ENCODE peak calls at places on chromosomes 2 and 18, in four cellular contexts. One of them, this sample, is unnamed.

GRCh38 chr18:5295231-5295920 is at the start of gene ZBTB14:
- DNase-seq in MM.1S: peak; percentile 56
- DNase-seq in ACHN: peak; percentile 69
- DNase-seq in adipocyte: peak; percentile 88
- DNase-seq in this sample: peak; percentile 71

GRCh38 chr2:102120261-102121259 is 22.0 kb upstream of the IL1R1 start:
- DNase-seq in MM.1S: no peak
- DNase-seq in ACHN: no peak
- DNase-seq in adipocyte: no peak
- DNase-seq in this sample: no peak

GRCh38 chr2:26952374-26952773 is 18.1 kb upstream of the MAPRE3 start:
- DNase-seq in MM.1S: no peak
- DNase-seq in ACHN: no peak
- DNase-seq in adipocyte: no peak
- DNase-seq in this sample: no peak

GRCh38 chr2:112811841-112812306 is 24.7 kb downstream of the IL1B start:
- DNase-seq in MM.1S: no peak
- DNase-seq in ACHN: no peak
- DNase-seq in adipocyte: peak; percentile 47
- DNase-seq in this sample: no peak

GRCh38 chr2:28161466-28161865 is 231.2 kb upstream of the FOSL2 start:
- DNase-seq in MM.1S: no peak
- DNase-seq in ACHN: no peak
- DNase-seq in adipocyte: peak; percentile 69
- DNase-seq in this sample: no peak

GRCh38 chr2:196535080-196535479 is 104.4 kb upstream of the CCDC150 start:
- DNase-seq in MM.1S: no peak
- DNase-seq in ACHN: no peak
- DNase-seq in adipocyte: no peak
- DNase-seq in this sample: no peak

GRCh38 chr18:21081425-21081824 is 30.2 kb downstream of the ROCK1 start:
- DNase-seq in MM.1S: no peak
- DNase-seq in ACHN: no peak
- DNase-seq in adipocyte: no peak
- DNase-seq in this sample: no peak

GRCh38 chr2:138137949-138138348 is 173.7 kb downstream of the HNMT start:
- DNase-seq in MM.1S: no peak
- DNase-seq in ACHN: no peak
- DNase-seq in adipocyte: no peak
- DNase-seq in this sample: no peak

GRCh38 chr2:212505583-212505982 is 33.0 kb downstream of the ERBB4 start:
- DNase-seq in MM.1S: no peak
- DNase-seq in ACHN: no peak
- DNase-seq in adipocyte: no peak
- DNase-seq in this sample: no peak

GRCh38 chr2:72040629-72041403 is 106.8 kb downstream of the CYP26B1 start:
- DNase-seq in MM.1S: no peak
- DNase-seq in ACHN: no peak
- DNase-seq in adipocyte: no peak
- DNase-seq in this sample: no peak

GRCh38 chr2:29166237-29166630 is 51.0 kb downstream of the CLIP4 start:
- DNase-seq in MM.1S: no peak
- DNase-seq in ACHN: no peak
- DNase-seq in adipocyte: peak; percentile 61
- DNase-seq in this sample: no peak

GRCh38 chr18:59379772-59380530 is 20.9 kb upstream of the LMAN1 start:
- DNase-seq in MM.1S: no peak
- DNase-seq in ACHN: no peak
- DNase-seq in adipocyte: peak; percentile 72
- DNase-seq in this sample: no peak

GRCh38 chr2:212892193-212892592 is 259.2 kb downstream of the IKZF2 start:
- DNase-seq in MM.1S: no peak
- DNase-seq in ACHN: peak; percentile 51
- DNase-seq in adipocyte: peak; percentile 71
- DNase-seq in this sample: no peak

GRCh38 chr2:71223767-71224333 is 3.1 kb downstream of the PAIP2B start:
- DNase-seq in MM.1S: peak; percentile 78
- DNase-seq in ACHN: peak; percentile 72
- DNase-seq in adipocyte: peak; percentile 52
- DNase-seq in this sample: peak; percentile 49

GRCh38 chr2:178227187-178227586 is 32.9 kb downstream of the OSBPL6 start:
- DNase-seq in MM.1S: no peak
- DNase-seq in ACHN: peak; percentile 75
- DNase-seq in adipocyte: peak; percentile 20
- DNase-seq in this sample: no peak

GRCh38 chr2:190382851-190383250 is 25.3 kb upstream of the MFSD6 start:
- DNase-seq in MM.1S: peak; percentile 73
- DNase-seq in ACHN: peak; percentile 68
- DNase-seq in adipocyte: peak; percentile 31
- DNase-seq in this sample: peak; percentile 68

GRCh38 chr18:54389143-54389505 is 31.4 kb downstream of the C18orf54 start:
- DNase-seq in MM.1S: no peak
- DNase-seq in ACHN: peak; percentile 1
- DNase-seq in adipocyte: no peak
- DNase-seq in this sample: no peak

GRCh38 chr2:10078704-10079191 is 1.5 kb downstream of the CYS1 start:
- DNase-seq in MM.1S: no peak
- DNase-seq in ACHN: no peak
- DNase-seq in adipocyte: no peak
- DNase-seq in this sample: no peak

GRCh38 chr18:46239549-46239948 is 135.4 kb downstream of the HAUS1 start:
- DNase-seq in MM.1S: no peak
- DNase-seq in ACHN: peak; percentile 5
- DNase-seq in adipocyte: no peak
- DNase-seq in this sample: no peak

GRCh38 chr2:145674705-145675104 is 1154.8 kb upstream of the ZEB2 start:
- DNase-seq in MM.1S: no peak
- DNase-seq in ACHN: no peak
- DNase-seq in adipocyte: no peak
- DNase-seq in this sample: no peak

GRCh38 chr2:241248897-241249296 is 60.4 kb downstream of the ANO7 start:
- DNase-seq in MM.1S: no peak
- DNase-seq in ACHN: no peak
- DNase-seq in adipocyte: no peak
- DNase-seq in this sample: no peak

GRCh38 chr2:128285329-128285931 is 33.2 kb downstream of the HS6ST1 start:
- DNase-seq in MM.1S: no peak
- DNase-seq in ACHN: no peak
- DNase-seq in adipocyte: no peak
- DNase-seq in this sample: no peak

GRCh38 chr2:140316345-140316744 is 1536.2 kb upstream of the NXPH2 start:
- DNase-seq in MM.1S: no peak
- DNase-seq in ACHN: no peak
- DNase-seq in adipocyte: no peak
- DNase-seq in this sample: no peak

GRCh38 chr2:171389780-171390179 is 44.0 kb downstream of the METTL8 start:
- DNase-seq in MM.1S: no peak
- DNase-seq in ACHN: no peak
- DNase-seq in adipocyte: no peak
- DNase-seq in this sample: no peak

GRCh38 chr2:85164145-85164559 is 31.0 kb downstream of the TCF7L1 start:
- DNase-seq in MM.1S: no peak
- DNase-seq in ACHN: no peak
- DNase-seq in adipocyte: no peak
- DNase-seq in this sample: no peak

GRCh38 chr18:41593276-41593675 is 361.8 kb upstream of the PIK3C3 start:
- DNase-seq in MM.1S: no peak
- DNase-seq in ACHN: no peak
- DNase-seq in adipocyte: peak; percentile 68
- DNase-seq in this sample: no peak

GRCh38 chr2:222851956-222852617 is 8.7 kb upstream of the ACSL3 start:
- DNase-seq in MM.1S: no peak
- DNase-seq in ACHN: no peak
- DNase-seq in adipocyte: no peak
- DNase-seq in this sample: no peak

GRCh38 chr2:20317198-20317597 is 33.4 kb downstream of the PUM2 start:
- DNase-seq in MM.1S: no peak
- DNase-seq in ACHN: no peak
- DNase-seq in adipocyte: no peak
- DNase-seq in this sample: no peak

GRCh38 chr2:26880161-26880560 is 32.2 kb downstream of the DPYSL5 start:
- DNase-seq in MM.1S: no peak
- DNase-seq in ACHN: no peak
- DNase-seq in adipocyte: no peak
- DNase-seq in this sample: no peak

GRCh38 chr2:204503869-204504268 is 41.4 kb upstream of the PARD3B start:
- DNase-seq in MM.1S: no peak
- DNase-seq in ACHN: no peak
- DNase-seq in adipocyte: no peak
- DNase-seq in this sample: no peak

GRCh38 chr2:231720971-231721640 is 12.8 kb downstream of the PTMA start:
- DNase-seq in MM.1S: no peak
- DNase-seq in ACHN: no peak
- DNase-seq in adipocyte: no peak
- DNase-seq in this sample: no peak

GRCh38 chr2:215137741-215138340 is 585 bp downstream of the ABCA12 start:
- DNase-seq in MM.1S: no peak
- DNase-seq in ACHN: peak; percentile 66
- DNase-seq in adipocyte: peak; percentile 70
- DNase-seq in this sample: peak; percentile 42

GRCh38 chr2:106147665-106148064 is 46.4 kb downstream of the UXS1 start:
- DNase-seq in MM.1S: no peak
- DNase-seq in ACHN: peak; percentile 30
- DNase-seq in adipocyte: no peak
- DNase-seq in this sample: no peak

GRCh38 chr2:236715511-236715961 is 145.9 kb downstream of the ACKR3 start:
- DNase-seq in MM.1S: no peak
- DNase-seq in ACHN: no peak
- DNase-seq in adipocyte: no peak
- DNase-seq in this sample: no peak

GRCh38 chr2:136310797-136311558 is 193.0 kb upstream of the CXCR4 start:
- DNase-seq in MM.1S: no peak
- DNase-seq in ACHN: no peak
- DNase-seq in adipocyte: no peak
- DNase-seq in this sample: no peak

This sample was measured in LoVo.